ENCODE peak calls at places on chromosomes 16 and 17, in six cellular contexts. U, P, R, H, I and O are unnamed samples.

GRCh38 chr16:17921357-17921978 is 415.1 kb downstream of the NPIPA8 start:
- DNase-seq in U (no peak), P (peak), R (no peak), H (peak), I (no peak), O (no peak)

GRCh38 chr16:89098767-89099430 is 5.2 kb downstream of the ACSF3 start:
- DNase-seq in U (no peak), P (no peak), R (no peak), H (no peak), I (no peak), O (no peak)

GRCh38 chr17:63837962-63838585 is 4.4 kb downstream of the SMARCD2 start:
- DNase-seq in U (no peak), P (no peak), R (no peak), H (no peak), I (no peak), O (no peak)

GRCh38 chr17:82439194-82439828 is 11.2 kb downstream of the CYBC1 start:
- DNase-seq in U (no peak), P (no peak), R (no peak), H (no peak), I (no peak), O (no peak)

GRCh38 chr17:75834279-75834920 is 9.8 kb downstream of the UNC13D start:
- DNase-seq in U (no peak), P (no peak), R (no peak), H (no peak), I (no peak), O (no peak)

GRCh38 chr17:82685291-82685690 is 13.2 kb downstream of the RAB40B start:
- DNase-seq in U (no peak), P (no peak), R (no peak), H (no peak), I (no peak), O (no peak)

GRCh38 chr17:2713881-2714280 is 2.3 kb upstream of the CLUH start:
- DNase-seq in U (no peak), P (no peak), R (no peak), H (no peak), I (no peak), O (no peak)

GRCh38 chr16:46658925-46659324 is 30.1 kb downstream of the VPS35 start:
- DNase-seq in U (peak), P (no peak), R (no peak), H (no peak), I (no peak), O (peak)

GRCh38 chr17:65750166-65750565 is 188.7 kb upstream of the AXIN2 start:
- DNase-seq in U (no peak), P (no peak), R (no peak), H (no peak), I (no peak), O (no peak)

GRCh38 chr17:49576906-49577650 is 1.4 kb downstream of the NXPH3 start:
- DNase-seq in U (no peak), P (no peak), R (peak), H (no peak), I (no peak), O (no peak)

GRCh38 chr17:42288985-42289862 is 926 bp downstream of the STAT5A start:
- DNase-seq in U (no peak), P (peak), R (peak), H (peak), I (peak), O (no peak)

GRCh38 chr17:34252138-34252889 is 2.8 kb upstream of the CCL2 start:
- DNase-seq in U (peak), P (peak), R (peak), H (no peak), I (peak), O (peak)

GRCh38 chr17:27570578-27570914 is 60.4 kb upstream of the LGALS9 start:
- DNase-seq in U (no peak), P (no peak), R (no peak), H (no peak), I (no peak), O (no peak)

GRCh38 chr17:81108220-81108619 is 57.1 kb upstream of the PVALEF start:
- DNase-seq in U (no peak), P (no peak), R (no peak), H (no peak), I (no peak), O (no peak)

GRCh38 chr17:59840908-59841666 is 51.7 kb downstream of the TUBD1 start:
- DNase-seq in U (no peak), P (peak), R (no peak), H (no peak), I (no peak), O (peak)

GRCh38 chr17:60077672-60078519 is 825 bp downstream of the HEATR6 start:
- DNase-seq in U (no peak), P (no peak), R (no peak), H (no peak), I (no peak), O (peak)

GRCh38 chr16:7313170-7313569 is 19.5 kb upstream of the RBFOX1 start:
- DNase-seq in U (no peak), P (no peak), R (no peak), H (no peak), I (no peak), O (no peak)

GRCh38 chr16:11619327-11619851 is 32.7 kb upstream of the LITAF start:
- DNase-seq in U (no peak), P (no peak), R (no peak), H (peak), I (no peak), O (no peak)

GRCh38 chr16:82943371-82943770 is 316.6 kb downstream of the CDH13 start:
- DNase-seq in U (no peak), P (no peak), R (no peak), H (no peak), I (no peak), O (no peak)

GRCh38 chr17:49193513-49194296 is 16.7 kb downstream of the GNGT2 start:
- DNase-seq in U (peak), P (peak), R (no peak), H (no peak), I (no peak), O (peak)

GRCh38 chr16:10862432-10862831 is 14.6 kb upstream of the CIITA start:
- DNase-seq in U (peak), P (no peak), R (no peak), H (no peak), I (no peak), O (peak)

GRCh38 chr17:78724544-78724943 is 57.5 kb downstream of the CYTH1 start:
- DNase-seq in U (no peak), P (no peak), R (no peak), H (no peak), I (no peak), O (no peak)

GRCh38 chr17:60901806-60902205 is 224.2 kb downstream of the BCAS3 start:
- DNase-seq in U (no peak), P (no peak), R (no peak), H (no peak), I (no peak), O (peak)

GRCh38 chr17:76336756-76337412 is 16.8 kb downstream of the PRPSAP1 start:
- DNase-seq in U (no peak), P (no peak), R (no peak), H (no peak), I (no peak), O (no peak)

GRCh38 chr16:5108505-5109158 is 11.0 kb upstream of the EEF2KMT start:
- DNase-seq in U (no peak), P (no peak), R (no peak), H (no peak), I (no peak), O (no peak)

GRCh38 chr16:84045818-84046470 is 3.3 kb upstream of the SLC38A8 start:
- DNase-seq in U (no peak), P (no peak), R (no peak), H (no peak), I (no peak), O (no peak)

GRCh38 chr17:58487589-58488427 is at the start of gene HSF5:
- DNase-seq in U (no peak), P (no peak), R (no peak), H (peak), I (no peak), O (peak)

GRCh38 chr17:64775701-64776570 is 113.8 kb upstream of the SMURF2 start:
- DNase-seq in U (no peak), P (peak), R (no peak), H (no peak), I (peak), O (no peak)

GRCh38 chr16:62077998-62078397 is 41.8 kb upstream of the CDH8 start:
- DNase-seq in U (no peak), P (no peak), R (no peak), H (no peak), I (no peak), O (no peak)

GRCh38 chr16:4404247-4404966 is 12.0 kb downstream of the CORO7 start:
- DNase-seq in U (no peak), P (peak), R (no peak), H (peak), I (peak), O (no peak)

GRCh38 chr17:17109896-17110295 is 67.6 kb downstream of the MPRIP start:
- DNase-seq in U (peak), P (peak), R (no peak), H (peak), I (no peak), O (no peak)

DNA sequence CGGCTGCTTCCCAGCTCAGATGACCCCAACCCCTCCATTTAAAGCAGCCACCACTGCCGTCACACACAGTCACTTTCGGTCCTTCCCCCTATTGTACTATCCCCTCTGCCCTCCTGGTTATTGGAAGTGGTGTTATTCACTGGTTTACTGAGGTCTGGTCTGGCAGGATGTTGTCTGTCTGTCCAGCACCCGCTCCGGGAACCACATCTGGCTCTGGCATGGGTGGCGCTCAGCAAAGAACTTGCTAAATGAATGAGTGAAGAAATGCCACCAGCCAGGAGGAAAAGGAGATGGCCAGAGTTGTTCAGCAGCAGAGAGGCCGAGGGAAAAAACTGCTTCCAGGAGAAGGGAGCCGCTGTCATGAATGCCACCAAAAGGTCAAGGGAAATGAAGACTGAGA is 161.6 kb downstream of the GSG1L start:
- DNase-seq in U (no peak), P (no peak), R (no peak), H (no peak), I (no peak), O (no peak)
- TF ChIP-seq CTCF in U (no peak), P (no peak), R (no peak), H (no peak), I (no peak), O (no peak)

GRCh38 chr16:57150682-57151330 is 35.0 kb downstream of the PSME3IP1 start:
- DNase-seq in U (no peak), P (no peak), R (no peak), H (no peak), I (no peak), O (peak)
- H3K4me3 ChIP-seq in U (no peak), P (no peak), R (no peak), H (no peak), I (no peak), O (no peak)

GRCh38 chr17:67217446-67217845 is 27.6 kb downstream of the HELZ start:
- DNase-seq in U (no peak), P (no peak), R (no peak), H (no peak), I (no peak), O (no peak)

GRCh38 chr17:67218385-67218950 is 26.5 kb downstream of the HELZ start:
- DNase-seq in U (no peak), P (no peak), R (no peak), H (no peak), I (no peak), O (peak)

GRCh38 chr17:67223924-67224323 is 21.1 kb downstream of the HELZ start:
- DNase-seq in U (no peak), P (no peak), R (no peak), H (no peak), I (no peak), O (no peak)

GRCh38 chr17:67216544-67217320 is 28.3 kb downstream of the HELZ start:
- DNase-seq in U (no peak), P (no peak), R (no peak), H (no peak), I (no peak), O (no peak)

GRCh38 chr17:67221062-67221998 is 23.7 kb downstream of the HELZ start:
- DNase-seq in U (peak), P (no peak), R (no peak), H (no peak), I (no peak), O (no peak)
- TF ChIP-seq CTCF in U (no peak), P (peak), R (no peak), H (peak), I (no peak), O (peak)

DNA sequence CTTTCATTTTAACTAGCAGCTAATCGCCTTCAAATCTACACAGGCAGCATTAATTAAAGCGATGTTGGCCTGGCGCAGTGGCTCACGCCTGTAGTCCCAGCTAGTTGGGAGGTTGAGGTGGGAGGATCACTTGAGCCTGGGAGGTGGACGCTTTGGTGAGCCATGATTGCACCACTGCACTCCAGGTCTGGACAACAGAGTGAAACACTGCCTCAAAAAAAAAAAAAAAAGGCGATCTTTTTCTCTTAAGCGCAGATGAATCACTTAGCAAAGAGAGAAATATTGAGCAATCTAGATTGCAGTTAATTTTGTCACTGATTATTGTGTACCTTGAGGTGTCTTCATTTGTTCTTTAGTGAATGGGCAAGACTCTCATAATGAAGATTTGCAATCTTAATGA is 12.4 kb downstream of the SNTB2 start:
- DNase-seq in U (no peak), P (no peak), R (no peak), H (no peak), I (peak), O (peak)
- H3K4me3 ChIP-seq in U (no peak), P (no peak), R (no peak), H (no peak), I (no peak), O (no peak)

GRCh38 chr16:3087243-3087791 is 11.8 kb downstream of the ZSCAN10 start:
- DNase-seq in U (no peak), P (no peak), R (no peak), H (no peak), I (peak), O (no peak)
- TF ChIP-seq CTCF in U (no peak), P (peak), R (no peak), H (no peak), I (no peak), O (peak)

DNA sequence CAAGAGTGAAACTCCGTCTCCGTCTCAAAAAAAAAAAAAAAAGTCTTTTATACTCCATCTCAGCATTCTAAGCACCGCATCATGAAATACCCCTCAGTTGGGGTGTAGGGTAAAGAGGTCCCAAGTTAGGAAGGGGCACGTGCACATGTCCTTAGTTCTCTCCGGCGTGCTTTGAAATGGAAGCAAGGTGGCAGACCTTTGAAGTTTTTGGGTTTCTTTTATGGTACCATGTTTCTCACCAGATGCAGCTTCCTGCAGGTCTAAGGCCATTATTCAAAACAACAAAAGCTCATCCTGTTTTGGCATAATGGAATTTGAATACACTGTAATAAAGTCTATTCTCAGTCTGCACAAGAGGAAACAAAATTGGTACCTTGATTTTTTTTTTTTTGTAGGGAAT is 9.6 kb downstream of the EMC8 start:
- DNase-seq in U (no peak), P (no peak), R (no peak), H (no peak), I (no peak), O (no peak)
- H3K4me3 ChIP-seq in U (no peak), P (no peak), R (no peak), H (no peak), I (no peak), O (no peak)

DNA sequence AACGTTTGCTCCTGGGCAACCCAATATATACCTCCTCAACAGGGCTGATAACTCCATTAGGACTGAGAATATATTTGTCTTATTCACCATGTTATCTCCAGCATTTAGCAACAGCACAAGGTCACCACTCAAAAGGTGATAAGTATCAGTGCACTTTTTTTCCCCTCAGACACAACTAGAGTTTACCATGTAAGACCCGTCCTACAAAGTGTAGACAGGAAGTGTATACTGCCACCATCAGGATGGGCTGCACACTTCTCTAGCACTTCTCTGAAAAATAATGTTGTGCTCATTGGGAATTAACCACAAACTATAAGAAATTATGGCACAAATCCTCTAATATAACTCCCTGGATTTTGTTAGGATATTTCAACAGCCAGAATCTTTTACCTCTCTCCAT is 5.7 kb upstream of the VAT1L start:
- DNase-seq in U (no peak), P (no peak), R (no peak), H (no peak), I (no peak), O (no peak)
- TF ChIP-seq CTCF in U (no peak), P (no peak), R (no peak), H (no peak), I (no peak), O (peak)

GRCh38 chr17:32264823-32265191 is 825 bp upstream of the RHBDL3 start:
- DNase-seq in U (no peak), P (no peak), R (no peak), H (no peak), I (no peak), O (no peak)
- H3K4me3 ChIP-seq in U (no peak), P (no peak), R (peak), H (no peak), I (peak), O (no peak)